ENCODE peak calls at places on chromosomes 16 and 17, in six cellular contexts. M is NCI-H1930, X is neural progenitor cell, I is B cell, J is NCI-H69, A is C1 segment of cervical spinal cord. W is an unnamed sample.

GRCh38 chr17:80146121-80147034 is 550 bp downstream of the EIF4A3 start:
- DNase-seq in M (no peak), X (peak; percentile 75), I (peak; percentile 70), J (peak; percentile 68), A (no peak), W (peak; percentile 50)

GRCh38 chr16:25134306-25134705 is 22.8 kb downstream of the LCMT1 start:
- DNase-seq in M (no peak), X (no peak), I (no peak), J (no peak), A (no peak), W (no peak)

GRCh38 chr17:29982991-29983390 is 41.6 kb downstream of the EFCAB5 start:
- DNase-seq in M (no peak), X (no peak), I (no peak), J (no peak), A (no peak), W (no peak)

GRCh38 chr17:6145946-6146345 is 75.8 kb downstream of the WSCD1 start:
- DNase-seq in M (no peak), X (no peak), I (no peak), J (no peak), A (no peak), W (peak; percentile 16)

GRCh38 chr16:23171234-23171948 is 11.2 kb upstream of the SCNN1G start:
- DNase-seq in M (no peak), X (no peak), I (no peak), J (no peak), A (no peak), W (no peak)

GRCh38 chr17:60720763-60721531 is 43.3 kb downstream of the BCAS3 start:
- DNase-seq in M (peak; percentile 58), X (peak; percentile 72), I (peak; percentile 50), J (peak; percentile 75), A (no peak), W (peak; percentile 66)

GRCh38 chr17:51120357-51120738 is 320 bp downstream of the SPAG9 start:
- DNase-seq in M (no peak), X (no peak), I (peak; percentile 75), J (peak; percentile 82), A (no peak), W (peak; percentile 93)

GRCh38 chr17:5587431-5588032 is 3.2 kb upstream of the NLRP1 start:
- DNase-seq in M (peak; percentile 66), X (peak; percentile 85), I (peak; percentile 62), J (peak; percentile 69), A (peak; percentile 22), W (peak; percentile 73)

GRCh38 chr17:8393470-8394231 is 4.0 kb downstream of the RNF222 start:
- DNase-seq in M (no peak), X (no peak), I (peak; percentile 67), J (peak; percentile 4), A (no peak), W (peak; percentile 70)

W was measured in DMS53.